ENCODE peak calls at places on chromosome 18, in four cellular contexts. M, Y, I and H are unnamed samples.

GRCh38 chr18:61892683-61893303 is at the start of gene RNF152:
- DNase-seq in M (no peak), I (no peak), Y (no peak), H (no peak)

GRCh38 chr18:56873441-56874140 is 222.4 kb downstream of the WDR7 start:
- DNase-seq in Y (no peak), M (no peak), I (no peak), H (no peak)

GRCh38 chr18:5066380-5066977 is 130.6 kb downstream of the AKAIN1 start:
- DNase-seq in Y (no peak), M (peak; percentile 28), I (peak; percentile 12), H (no peak)

GRCh38 chr18:63850010-63850409 is 37.5 kb upstream of the SERPINB2 start:
- DNase-seq in Y (no peak), I (no peak), M (peak; percentile 88), H (no peak)

GRCh38 chr18:37734406-37734805 is 168.8 kb upstream of the CELF4 start:
- DNase-seq in M (no peak), Y (no peak), I (no peak), H (no peak)

GRCh38 chr18:67864677-67865340 is 348.3 kb upstream of the DSEL start:
- DNase-seq in I (no peak), M (no peak), Y (no peak), H (no peak)

GRCh38 chr18:69948919-69949537 is 1.4 kb upstream of the CD226 start:
- DNase-seq in Y (peak; percentile 88), I (no peak), M (peak; percentile 56), H (peak; percentile 26)

GRCh38 chr18:52670903-52671302 is 330.9 kb downstream of the DCC start:
- DNase-seq in Y (no peak), M (no peak), I (no peak), H (no peak)

GRCh38 chr18:34773961-34774754 is 64.1 kb downstream of the DTNA start:
- DNase-seq in Y (no peak), I (no peak), M (no peak), H (no peak)

GRCh38 chr18:41744664-41745063 is 210.4 kb upstream of the PIK3C3 start:
- DNase-seq in Y (no peak), M (no peak), I (no peak), H (no peak)

GRCh38 chr18:69217271-69217670 is 183.4 kb upstream of the DOK6 start:
- DNase-seq in M (no peak), I (no peak), Y (no peak), H (no peak)

GRCh38 chr18:57668021-57668420 is 46.4 kb upstream of the NARS1 start:
- DNase-seq in I (peak; percentile 23), M (no peak), Y (no peak), H (no peak)

GRCh38 chr18:32057624-32058165 is 34.0 kb upstream of the RNF138 start:
- DNase-seq in I (no peak), M (no peak), Y (no peak), H (no peak)

GRCh38 chr18:68428026-68428425 is 286.9 kb downstream of the TMX3 start:
- DNase-seq in Y (no peak), I (no peak), M (no peak), H (no peak)

GRCh38 chr18:389658-390357 is 110.7 kb downstream of the COLEC12 start:
- DNase-seq in M (no peak), I (peak; percentile 12), Y (peak; percentile 11), H (no peak)

GRCh38 chr18:44733754-44734465 is 53.2 kb downstream of the SETBP1 start:
- DNase-seq in Y (no peak), I (no peak), M (no peak), H (no peak)

GRCh38 chr18:64178860-64179259 is 30.0 kb upstream of the LINC00305 start:
- DNase-seq in M (no peak), Y (no peak), I (no peak), H (no peak)

GRCh38 chr18:27762054-27762453 is 414.9 kb downstream of the CDH2 start:
- DNase-seq in I (no peak), M (no peak), Y (no peak), H (no peak)

GRCh38 chr18:32175265-32175664 is 14.6 kb upstream of the MEP1B start:
- DNase-seq in Y (no peak), M (no peak), I (no peak), H (no peak)

GRCh38 chr18:60691061-60691460 is 318.5 kb upstream of the MC4R start:
- DNase-seq in I (no peak), M (no peak), Y (no peak), H (no peak)

GRCh38 chr18:13879937-13880336 is 35.4 kb downstream of the MC2R start:
- DNase-seq in I (no peak), M (no peak), Y (no peak), H (no peak)

GRCh38 chr18:69885841-69886531 is 61.7 kb downstream of the CD226 start:
- DNase-seq in M (no peak), I (no peak), Y (peak; percentile 72), H (no peak)

GRCh38 chr18:2994603-2995432 is 18.1 kb downstream of the LPIN2 start:
- DNase-seq in Y (no peak), M (no peak), I (peak; percentile 91), H (no peak)

GRCh38 chr18:44805176-44805575 is 124.5 kb downstream of the SETBP1 start:
- DNase-seq in Y (no peak), I (no peak), M (no peak), H (no peak)

GRCh38 chr18:3066391-3067079 is 53.6 kb upstream of the LPIN2 start:
- DNase-seq in I (no peak), Y (no peak), M (no peak), H (no peak)

GRCh38 chr18:11962586-11962985 is 18.7 kb upstream of the IMPA2 start:
- DNase-seq in Y (no peak), M (no peak), I (peak; percentile 47), H (no peak)

GRCh38 chr18:26791676-26792075 is 73.8 kb downstream of the AQP4 start:
- DNase-seq in I (no peak), Y (no peak), M (no peak), H (no peak)

GRCh38 chr18:2570772-2571199 is 519 bp downstream of the METTL4 start:
- DNase-seq in I (peak; percentile 83), Y (peak; percentile 20), M (peak; percentile 54), H (peak; percentile 35)

GRCh38 chr18:10453885-10454772 is at the start of gene APCDD1:
- DNase-seq in M (peak; percentile 7), I (no peak), Y (no peak), H (peak; percentile 46)

GRCh38 chr18:37869051-37869450 is 303.5 kb upstream of the CELF4 start:
- DNase-seq in M (no peak), I (no peak), Y (no peak), H (no peak)

GRCh38 chr18:34542625-34543024 is 167.5 kb upstream of the DTNA start:
- DNase-seq in I (no peak), M (no peak), Y (no peak), H (no peak)

GRCh38 chr18:59715966-59716369 is 18.7 kb upstream of the CCBE1 start:
- DNase-seq in Y (no peak), I (no peak), M (no peak), H (no peak)

GRCh38 chr18:623760-624620 is 27.2 kb downstream of the CLUL1 start:
- DNase-seq in M (peak; percentile 45), I (peak; percentile 65), Y (no peak), H (no peak)

DNA sequence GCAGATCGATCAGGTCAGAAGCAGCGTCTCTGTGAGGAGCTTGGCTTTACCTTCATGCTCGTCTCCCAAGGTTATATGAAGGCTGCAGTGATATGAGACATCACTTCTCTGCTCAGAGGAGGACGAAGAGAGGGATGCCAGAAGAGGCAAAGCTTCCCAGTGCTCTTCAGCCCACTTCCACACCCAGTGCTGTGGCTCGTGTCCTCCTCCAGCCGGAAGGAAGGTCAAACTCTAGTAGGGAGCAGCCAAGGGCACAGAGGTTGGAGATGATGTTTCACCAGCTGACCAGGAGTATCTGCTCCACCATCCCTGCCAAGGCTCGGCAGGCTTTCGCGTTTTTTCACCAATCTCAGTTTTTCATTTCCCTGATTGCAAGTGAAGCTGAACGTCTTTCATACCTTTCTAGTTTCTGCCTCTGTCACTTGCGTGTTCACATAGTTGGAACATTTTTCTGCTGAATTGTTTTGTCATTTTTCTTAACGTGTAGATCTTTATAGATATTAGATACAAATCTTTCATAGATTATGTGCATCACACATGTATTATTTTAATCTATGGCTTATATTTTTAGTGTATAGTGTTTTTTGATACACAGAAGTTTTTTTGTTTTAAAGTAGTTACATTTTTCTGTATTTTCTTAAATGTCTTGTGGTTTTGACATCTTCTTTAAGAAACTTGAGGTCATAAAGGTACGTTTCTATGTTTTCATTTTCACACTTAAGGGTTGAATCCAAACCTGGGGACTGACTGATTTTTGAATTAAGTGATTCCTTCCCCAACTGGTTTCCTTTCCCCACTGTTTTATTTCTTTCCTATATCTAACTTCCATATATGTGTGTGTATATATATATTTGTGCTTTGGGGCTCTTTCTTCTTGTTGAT is 23.5 kb upstream of the L3MBTL4 start:
- DNase-seq in I (no peak), M (no peak), Y (no peak), H (no peak)
- TF ChIP-seq SPI1 in I (no peak), M (no peak), Y (no peak), H (no peak)

GRCh38 chr18:7824970-7825369 is 257.9 kb downstream of the PTPRM start:
- DNase-seq in I (no peak), Y (no peak), M (no peak), H (no peak)

DNA sequence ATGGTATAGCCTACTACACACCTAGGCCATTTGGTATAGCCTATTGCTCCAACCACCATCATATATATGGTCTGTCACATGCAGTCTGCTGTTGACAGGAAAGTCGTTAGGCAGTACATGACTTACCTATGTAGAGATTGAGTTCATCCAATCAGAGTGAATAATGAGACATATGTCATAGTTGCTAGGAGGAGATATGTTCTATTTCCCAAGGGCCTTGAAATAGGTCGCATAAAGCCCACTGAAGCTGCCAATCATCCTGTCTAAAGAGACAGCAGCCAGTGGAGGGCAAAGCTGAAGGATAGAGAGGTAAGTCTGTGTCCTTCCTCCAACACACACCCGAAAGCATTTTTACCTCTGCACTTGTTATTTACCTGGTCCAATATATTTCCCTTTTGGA is 263.4 kb downstream of the PTPRM start:
- DNase-seq in I (peak; percentile 19), Y (peak; percentile 32), M (no peak), H (peak; percentile 10)
- TF ChIP-seq SPI1 in I (no peak), Y (no peak), M (no peak), H (no peak)

GRCh38 chr18:46447792-46448191 is 209.2 kb downstream of the LOXHD1 start:
- DNase-seq in Y (no peak), M (no peak), I (no peak), H (no peak)
- TF ChIP-seq SPI1 in Y (no peak), M (no peak), I (no peak), H (no peak)

GRCh38 chr18:23887035-23887434 is 127.5 kb upstream of the TTC39C start:
- DNase-seq in I (no peak), M (no peak), Y (no peak), H (no peak)

GRCh38 chr18:23889907-23890306 is 124.6 kb upstream of the TTC39C start:
- DNase-seq in I (no peak), M (no peak), Y (no peak), H (no peak)

GRCh38 chr18:23888880-23889279 is 125.7 kb upstream of the TTC39C start:
- DNase-seq in I (no peak), Y (no peak), M (no peak), H (no peak)

GRCh38 chr18:23885750-23886149 is 128.8 kb upstream of the TTC39C start:
- DNase-seq in I (no peak), Y (no peak), M (no peak), H (no peak)

DNA sequence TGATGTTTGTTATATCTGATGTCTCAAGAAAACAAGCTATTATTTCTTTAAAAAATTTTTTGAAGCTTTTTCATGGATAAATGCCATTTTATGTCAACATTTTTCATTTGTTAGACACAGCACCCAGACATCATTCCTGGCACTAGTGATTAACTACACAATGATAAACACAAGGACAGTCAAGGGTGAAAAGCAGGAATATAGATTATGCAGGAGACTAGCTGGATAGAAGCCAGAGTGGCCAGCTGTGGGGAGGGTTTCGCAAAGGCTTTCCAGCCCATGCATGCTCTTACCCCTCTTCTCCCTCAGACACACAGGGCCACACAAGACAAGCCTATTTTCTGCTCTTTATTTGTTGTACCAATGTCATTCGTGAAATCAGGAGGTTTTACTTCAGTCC is 127.1 kb upstream of the TTC39C start:
- DNase-seq in I (no peak), M (no peak), Y (no peak), H (no peak)
- TF ChIP-seq SPI1 in I (no peak), M (no peak), Y (no peak), H (no peak)